ENCODE peak calls at places on chromosomes 6 and 20, in ten cellular contexts. W, X, D, K, R, T, M, A, I and Y are unnamed samples.

GRCh38 chr6:134414793-134415192 is 96.9 kb upstream of the SGK1 start:
- DNase-seq in W (no peak), X (no peak), D (no peak), K (no peak), R (no peak), T (no peak), M (no peak), A (no peak), I (no peak), Y (no peak)

GRCh38 chr6:99349620-99350141 is at the start of gene FAXC:
- DNase-seq in W (peak), X (peak), D (peak), K (peak), R (no peak), T (peak), M (peak), A (no peak), I (no peak), Y (peak)

GRCh38 chr20:32482251-32483220 is 102.6 kb downstream of the NOL4L start:
- DNase-seq in W (peak), X (peak), D (no peak), K (peak), R (no peak), T (peak), M (peak), A (no peak), I (peak), Y (peak)

GRCh38 chr6:32604434-32604877 is 14.8 kb upstream of the HLA-DRB1 start:
- DNase-seq in W (no peak), X (no peak), D (no peak), K (no peak), R (no peak), T (no peak), M (peak), A (no peak), I (no peak), Y (peak)

GRCh38 chr6:132598473-132598872 is 8.9 kb upstream of the TAAR5 start:
- DNase-seq in W (no peak), X (no peak), D (peak), K (peak), R (no peak), T (peak), M (peak), A (peak), I (no peak), Y (no peak)

GRCh38 chr6:149393002-149393679 is 6.9 kb upstream of the SUMO4 start:
- DNase-seq in W (peak), X (no peak), D (no peak), K (no peak), R (no peak), T (no peak), M (no peak), A (no peak), I (no peak), Y (no peak)

GRCh38 chr20:18271160-18271559 is 17.2 kb upstream of the ZNF133 start:
- DNase-seq in W (no peak), X (no peak), D (no peak), K (no peak), R (no peak), T (no peak), M (no peak), A (no peak), I (no peak), Y (no peak)

GRCh38 chr20:60249436-60249835 is 291.2 kb downstream of the CDH26 start:
- DNase-seq in W (peak), X (no peak), D (peak), K (peak), R (peak), T (peak), M (no peak), A (peak), I (no peak), Y (peak)

GRCh38 chr6:168865-169455 is 123.3 kb upstream of the DUSP22 start:
- DNase-seq in W (peak), X (no peak), D (peak), K (peak), R (no peak), T (peak), M (peak), A (no peak), I (no peak), Y (peak)

GRCh38 chr6:22613695-22614094 is 44.3 kb downstream of the HDGFL1 start:
- DNase-seq in W (peak), X (no peak), D (no peak), K (peak), R (peak), T (peak), M (peak), A (peak), I (no peak), Y (peak)

GRCh38 chr20:1263853-1264252 is 2.2 kb upstream of the SNPH start:
- DNase-seq in W (peak), X (no peak), D (no peak), K (peak), R (peak), T (peak), M (no peak), A (no peak), I (no peak), Y (peak)

GRCh38 chr6:33602180-33602579 is 18.9 kb upstream of the ITPR3 start:
- DNase-seq in W (no peak), X (no peak), D (no peak), K (no peak), R (no peak), T (no peak), M (no peak), A (no peak), I (no peak), Y (no peak)

GRCh38 chr20:49544535-49544934 is 23.4 kb downstream of the PTGIS start:
- DNase-seq in W (no peak), X (no peak), D (no peak), K (no peak), R (no peak), T (no peak), M (no peak), A (no peak), I (no peak), Y (no peak)

GRCh38 chr6:29722773-29723665 is at the start of gene HLA-F:
- DNase-seq in W (peak), X (peak), D (peak), K (peak), R (peak), T (peak), M (peak), A (peak), I (peak), Y (peak)

GRCh38 chr20:58714923-58715708 is 22.5 kb downstream of the NPEPL1 start:
- DNase-seq in W (no peak), X (peak), D (no peak), K (no peak), R (no peak), T (no peak), M (peak), A (no peak), I (peak), Y (no peak)

GRCh38 chr6:52786249-52786956 is 17.2 kb downstream of the GSTA1 start:
- DNase-seq in W (no peak), X (no peak), D (no peak), K (no peak), R (no peak), T (no peak), M (no peak), A (no peak), I (no peak), Y (no peak)

GRCh38 chr6:41568585-41569384 is 22.6 kb downstream of the FOXP4 start:
- DNase-seq in W (peak), X (no peak), D (peak), K (no peak), R (no peak), T (no peak), M (peak), A (no peak), I (no peak), Y (peak)

GRCh38 chr6:3211681-3212080 is 15.8 kb downstream of the TUBB2B start:
- DNase-seq in W (no peak), X (no peak), D (no peak), K (no peak), R (no peak), T (peak), M (no peak), A (no peak), I (no peak), Y (no peak)

GRCh38 chr6:52953911-52954839 is 40.9 kb downstream of the GSTA4 start:
- DNase-seq in W (peak), X (no peak), D (no peak), K (no peak), R (no peak), T (no peak), M (no peak), A (no peak), I (no peak), Y (no peak)

GRCh38 chr6:105209950-105210706 is 30.3 kb upstream of the POPDC3 start:
- DNase-seq in W (peak), X (no peak), D (peak), K (peak), R (peak), T (peak), M (no peak), A (no peak), I (no peak), Y (peak)

GRCh38 chr6:37008484-37009186 is 3.2 kb downstream of the FGD2 start:
- DNase-seq in W (no peak), X (no peak), D (no peak), K (no peak), R (no peak), T (no peak), M (no peak), A (no peak), I (peak), Y (peak)

GRCh38 chr6:11251553-11252358 is 19.3 kb upstream of the NEDD9 start:
- DNase-seq in W (peak), X (peak), D (no peak), K (peak), R (no peak), T (peak), M (peak), A (peak), I (no peak), Y (peak)

GRCh38 chr6:84581494-84582259 is 182.7 kb downstream of the TBX18 start:
- DNase-seq in W (peak), X (no peak), D (no peak), K (peak), R (peak), T (peak), M (no peak), A (peak), I (no peak), Y (peak)

GRCh38 chr6:158268361-158269147 is 43.7 kb upstream of the TULP4 start:
- DNase-seq in W (no peak), X (no peak), D (no peak), K (no peak), R (no peak), T (no peak), M (no peak), A (no peak), I (no peak), Y (no peak)

GRCh38 chr20:48920527-48921167 is 864 bp upstream of the ARFGEF2 start:
- DNase-seq in W (no peak), X (no peak), D (no peak), K (no peak), R (no peak), T (no peak), M (no peak), A (no peak), I (peak), Y (no peak)

GRCh38 chr6:44234101-44235090 is 11.0 kb downstream of the SLC29A1 start:
- DNase-seq in W (peak), X (peak), D (peak), K (peak), R (no peak), T (peak), M (peak), A (no peak), I (no peak), Y (peak)

GRCh38 chr6:110518281-110518623 is 41.8 kb upstream of the SLC22A16 start:
- DNase-seq in W (no peak), X (no peak), D (peak), K (peak), R (no peak), T (peak), M (no peak), A (no peak), I (no peak), Y (no peak)

GRCh38 chr6:133977983-133978895 is 25.2 kb downstream of the TBPL1 start:
- DNase-seq in W (peak), X (no peak), D (peak), K (peak), R (peak), T (peak), M (peak), A (peak), I (no peak), Y (peak)

DNA sequence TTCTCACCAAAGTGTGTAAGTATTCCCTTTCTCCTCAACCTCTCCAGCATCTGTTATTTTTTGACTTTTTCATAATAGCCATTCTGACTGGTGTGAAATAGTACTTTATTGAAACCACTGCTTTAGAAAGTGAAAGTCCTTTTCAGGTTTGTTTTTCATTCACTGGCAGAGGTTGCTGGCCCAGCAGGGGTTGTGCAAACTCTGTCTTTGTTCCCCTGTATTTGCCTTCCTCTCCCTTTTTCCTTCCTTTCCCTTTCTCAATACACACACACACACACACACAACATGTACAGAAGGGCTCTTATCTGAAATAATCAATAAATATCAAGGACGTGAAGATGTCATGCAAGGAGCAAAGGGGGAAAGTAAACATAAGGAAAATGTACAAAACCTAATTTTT is 99.8 kb downstream of the LY86 start:
- DNase-seq in W (no peak), X (no peak), D (no peak), K (no peak), R (no peak), T (no peak), M (no peak), A (no peak), I (no peak), Y (no peak)
- H3K4me3 ChIP-seq in W (no peak), X (no peak), D (no peak), K (no peak), R (no peak), T (no peak), M (no peak), A (no peak), I (no peak), Y (no peak)

DNA sequence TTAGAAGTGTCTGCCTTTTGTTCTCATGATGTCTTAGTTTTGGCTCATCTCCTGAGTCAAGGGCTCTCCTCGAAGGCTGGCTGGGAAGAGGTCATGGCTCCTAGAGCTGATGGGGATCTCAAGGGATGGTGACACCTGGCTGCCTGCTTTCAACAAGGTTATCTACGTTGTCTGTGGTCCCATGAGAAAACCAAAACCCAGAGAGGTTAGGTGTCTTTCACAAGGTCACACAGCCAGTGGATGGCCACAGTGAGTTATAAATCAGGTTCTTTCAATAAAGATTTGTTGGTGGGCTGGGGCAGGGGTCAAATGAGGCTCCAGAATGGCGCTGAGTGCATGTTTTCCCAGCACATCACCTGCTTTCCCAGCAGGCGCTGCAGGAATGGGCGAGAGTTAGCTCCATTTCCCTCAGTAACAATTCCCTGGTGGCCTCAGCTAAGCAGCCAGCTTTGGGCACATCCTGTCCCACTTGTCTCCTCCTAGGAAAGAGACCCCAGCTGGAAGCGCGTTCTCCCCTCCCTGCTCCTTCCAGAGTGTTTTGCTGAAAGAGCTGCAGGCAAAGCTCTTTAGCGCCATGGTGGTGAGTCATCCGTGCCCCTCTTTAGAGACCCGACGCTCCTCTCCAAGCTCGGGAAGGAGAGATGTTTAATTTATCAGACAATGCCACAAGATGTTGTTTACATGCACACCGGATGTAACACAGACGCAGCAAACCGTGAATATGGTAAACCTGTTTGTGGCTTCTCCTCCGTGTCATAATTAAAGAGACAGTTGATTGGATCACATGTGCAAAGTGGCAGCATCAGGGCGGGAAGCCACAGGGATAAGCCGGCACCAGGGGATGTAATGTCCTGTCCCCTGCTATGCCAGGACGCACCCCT is 109.7 kb downstream of the LRFN2 start:
- DNase-seq in W (no peak), X (no peak), D (no peak), K (no peak), R (no peak), T (no peak), M (peak), A (no peak), I (no peak), Y (no peak)
- TF ChIP-seq CTCF in W (no peak), X (no peak), D (no peak), K (no peak), R (no peak), T (no peak), M (no peak), A (no peak), I (no peak), Y (no peak)

GRCh38 chr6:137342607-137343186 is 123.5 kb upstream of the IFNGR1 start:
- DNase-seq in W (no peak), X (no peak), D (no peak), K (no peak), R (no peak), T (no peak), M (no peak), A (no peak), I (no peak), Y (no peak)
- H3K4me3 ChIP-seq in W (peak), X (peak), D (peak), K (no peak), R (no peak), T (no peak), M (no peak), A (no peak), I (no peak), Y (peak)

GRCh38 chr20:64064145-64064698 is 1.2 kb downstream of the TCEA2 start:
- DNase-seq in W (peak), X (no peak), D (peak), K (peak), R (peak), T (peak), M (no peak), A (no peak), I (no peak), Y (peak)

GRCh38 chr20:64063389-64064144 is 569 bp downstream of the TCEA2 start:
- DNase-seq in W (peak), X (peak), D (no peak), K (no peak), R (no peak), T (no peak), M (peak), A (no peak), I (no peak), Y (no peak)

GRCh38 chr20:64065973-64066341 is 3.0 kb downstream of the TCEA2 start:
- DNase-seq in W (peak), X (no peak), D (peak), K (peak), R (peak), T (peak), M (no peak), A (no peak), I (no peak), Y (peak)

GRCh38 chr20:64066984-64067605 is 4.1 kb downstream of the TCEA2 start:
- DNase-seq in W (no peak), X (no peak), D (no peak), K (no peak), R (no peak), T (no peak), M (no peak), A (no peak), I (no peak), Y (no peak)

GRCh38 chr20:64065062-64065972 is 2.3 kb downstream of the TCEA2 start:
- DNase-seq in W (no peak), X (no peak), D (no peak), K (no peak), R (no peak), T (no peak), M (no peak), A (no peak), I (no peak), Y (no peak)
- TF ChIP-seq CTCF in W (no peak), X (no peak), D (no peak), K (no peak), R (no peak), T (no peak), M (no peak), A (no peak), I (no peak), Y (no peak)

GRCh38 chr20:44597516-44597915 is 15.1 kb downstream of the PKIG start:
- DNase-seq in W (no peak), X (no peak), D (no peak), K (no peak), R (no peak), T (no peak), M (no peak), A (no peak), I (no peak), Y (no peak)

GRCh38 chr20:44600301-44600700 is 17.9 kb downstream of the PKIG start:
- DNase-seq in W (no peak), X (no peak), D (no peak), K (no peak), R (no peak), T (no peak), M (no peak), A (no peak), I (no peak), Y (no peak)

GRCh38 chr20:44599715-44600114 is 17.3 kb downstream of the PKIG start:
- DNase-seq in W (no peak), X (no peak), D (no peak), K (no peak), R (no peak), T (no peak), M (no peak), A (no peak), I (no peak), Y (no peak)

GRCh38 chr20:44597930-44598329 is 15.6 kb downstream of the PKIG start:
- DNase-seq in W (peak), X (no peak), D (no peak), K (no peak), R (no peak), T (no peak), M (no peak), A (no peak), I (no peak), Y (no peak)

GRCh38 chr20:44598413-44599290 is 16.3 kb downstream of the PKIG start:
- DNase-seq in W (no peak), X (no peak), D (no peak), K (no peak), R (no peak), T (peak), M (no peak), A (no peak), I (no peak), Y (no peak)
- H3K4me3 ChIP-seq in W (no peak), X (no peak), D (no peak), K (no peak), R (no peak), T (no peak), M (no peak), A (no peak), I (no peak), Y (no peak)